ENCODE peak calls at places on chromosomes 4 and X, in six cellular contexts. Z is progenitor cell of endocrine pancreas, P is NB4, I is OCI-LY7, K is fibroblast of pulmonary artery, F is HFFc6. E is an unnamed sample.

GRCh38 chrX:30296408-30297254 is 12.6 kb downstream of the NR0B1 start:
- DNase-seq in Z (no peak), P (no peak), I (no peak), K (no peak), F (no peak), E (no peak)

GRCh38 chr4:17613761-17614415 is 553 bp upstream of the MED28 start:
- DNase-seq in Z (peak; percentile 13), P (peak; percentile 72), I (peak; percentile 16), K (peak; percentile 71), F (peak; percentile 86), E (no peak)

GRCh38 chr4:114688063-114688462 is 89.5 kb downstream of the UGT8 start:
- DNase-seq in Z (no peak), P (no peak), I (no peak), K (no peak), F (no peak), E (no peak)

GRCh38 chrX:1477801-1478458 is 25.2 kb upstream of the ASMTL start:
- DNase-seq in Z (no peak), P (no peak), I (no peak), K (no peak), F (no peak), E (no peak)

GRCh38 chrX:12978205-12979010 is 3.5 kb downstream of the TMSB4X start:
- DNase-seq in Z (no peak), P (peak; percentile 89), I (peak; percentile 79), K (peak; percentile 85), F (peak; percentile 52), E (peak; percentile 62)

GRCh38 chr4:5118091-5118786 is 67.0 kb downstream of the STK32B start:
- DNase-seq in Z (no peak), P (no peak), I (no peak), K (no peak), F (no peak), E (no peak)

GRCh38 chr4:532588-533317 is 33.7 kb downstream of the PIGG start:
- DNase-seq in Z (no peak), P (no peak), I (no peak), K (no peak), F (no peak), E (no peak)

GRCh38 chr4:16894406-16894805 is 4.0 kb downstream of the LDB2 start:
- DNase-seq in Z (no peak), P (no peak), I (no peak), K (peak; percentile 32), F (peak; percentile 59), E (no peak)

GRCh38 chrX:38985375-38985774 is 184.1 kb downstream of the MID1IP1 start:
- DNase-seq in Z (no peak), P (peak; percentile 58), I (peak; percentile 75), K (peak; percentile 33), F (no peak), E (no peak)

GRCh38 chrX:138298268-138298667 is 413.2 kb downstream of the FGF13 start:
- DNase-seq in Z (no peak), P (no peak), I (no peak), K (no peak), F (no peak), E (no peak)

GRCh38 chr4:31100551-31100950 is 380.4 kb downstream of the PCDH7 start:
- DNase-seq in Z (no peak), P (no peak), I (no peak), K (peak; percentile 20), F (no peak), E (no peak)

GRCh38 chr4:124710911-124711310 is 1.6 kb downstream of the ANKRD50 start:
- DNase-seq in Z (no peak), P (no peak), I (no peak), K (peak; percentile 36), F (no peak), E (no peak)

GRCh38 chr4:39151120-39151713 is 31.1 kb upstream of the WDR19 start:
- DNase-seq in Z (no peak), P (peak; percentile 67), I (peak; percentile 65), K (peak; percentile 64), F (peak; percentile 4), E (peak; percentile 8)

GRCh38 chr4:54513231-54513630 is 144.5 kb upstream of the KIT start:
- DNase-seq in Z (no peak), P (no peak), I (no peak), K (peak; percentile 85), F (peak; percentile 86), E (peak; percentile 12)

GRCh38 chr4:160848901-160849735 is 1314.7 kb downstream of the FSTL5 start:
- DNase-seq in Z (no peak), P (no peak), I (no peak), K (peak; percentile 1), F (no peak), E (no peak)

GRCh38 chr4:113561092-113561491 is 200.4 kb downstream of the CAMK2D start:
- DNase-seq in Z (no peak), P (no peak), I (no peak), K (no peak), F (no peak), E (no peak)

GRCh38 chr4:33709247-33709646 is 2535.1 kb downstream of the ARAP2 start:
- DNase-seq in Z (no peak), P (peak; percentile 23), I (no peak), K (peak; percentile 90), F (peak; percentile 4), E (no peak)

GRCh38 chr4:156771171-156771837 is 200.3 kb downstream of the PDGFC start:
- DNase-seq in Z (no peak), P (no peak), I (no peak), K (peak; percentile 78), F (peak; percentile 77), E (peak; percentile 75)

GRCh38 chrX:1487401-1487800 is 34.7 kb upstream of the ASMTL start:
- DNase-seq in Z (no peak), P (no peak), I (peak; percentile 95), K (no peak), F (no peak), E (no peak)

GRCh38 chrX:150410513-150410912 is 47.4 kb downstream of the MAMLD1 start:
- DNase-seq in Z (no peak), P (no peak), I (no peak), K (no peak), F (no peak), E (no peak)

DNA sequence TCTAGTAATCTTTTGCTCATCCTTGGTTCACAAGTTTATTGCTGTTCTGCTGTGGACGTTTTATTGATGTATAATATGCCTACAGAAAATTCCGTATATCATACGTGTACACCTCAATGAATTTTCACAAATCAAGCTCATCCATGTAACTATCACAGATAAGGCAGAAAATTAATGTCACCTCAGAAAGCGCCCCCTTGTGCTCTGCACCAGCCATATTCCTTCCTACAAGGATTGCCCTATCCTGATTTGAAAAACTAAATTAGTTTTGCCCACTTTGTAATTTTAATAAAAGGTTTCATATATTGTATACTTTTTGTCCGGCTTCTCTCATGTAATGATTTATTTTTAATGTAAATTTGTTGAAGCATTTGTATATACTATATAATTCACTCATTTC is 390.8 kb downstream of the ADGRL3 start:
- DNase-seq in Z (no peak), P (peak; percentile 2), I (no peak), K (no peak), F (no peak), E (no peak)
- TF ChIP-seq CTCF in Z (no peak), P (peak; percentile 35), I (peak; percentile 26), K (peak; percentile 29), F (no peak), E (no peak)

GRCh38 chr4:27703771-27704170 is 843.1 kb downstream of the STIM2 start:
- DNase-seq in Z (no peak), P (no peak), I (no peak), K (peak; percentile 2), F (no peak), E (no peak)

GRCh38 chr4:27701563-27701962 is 840.9 kb downstream of the STIM2 start:
- DNase-seq in Z (no peak), P (no peak), I (no peak), K (no peak), F (no peak), E (no peak)

DNA sequence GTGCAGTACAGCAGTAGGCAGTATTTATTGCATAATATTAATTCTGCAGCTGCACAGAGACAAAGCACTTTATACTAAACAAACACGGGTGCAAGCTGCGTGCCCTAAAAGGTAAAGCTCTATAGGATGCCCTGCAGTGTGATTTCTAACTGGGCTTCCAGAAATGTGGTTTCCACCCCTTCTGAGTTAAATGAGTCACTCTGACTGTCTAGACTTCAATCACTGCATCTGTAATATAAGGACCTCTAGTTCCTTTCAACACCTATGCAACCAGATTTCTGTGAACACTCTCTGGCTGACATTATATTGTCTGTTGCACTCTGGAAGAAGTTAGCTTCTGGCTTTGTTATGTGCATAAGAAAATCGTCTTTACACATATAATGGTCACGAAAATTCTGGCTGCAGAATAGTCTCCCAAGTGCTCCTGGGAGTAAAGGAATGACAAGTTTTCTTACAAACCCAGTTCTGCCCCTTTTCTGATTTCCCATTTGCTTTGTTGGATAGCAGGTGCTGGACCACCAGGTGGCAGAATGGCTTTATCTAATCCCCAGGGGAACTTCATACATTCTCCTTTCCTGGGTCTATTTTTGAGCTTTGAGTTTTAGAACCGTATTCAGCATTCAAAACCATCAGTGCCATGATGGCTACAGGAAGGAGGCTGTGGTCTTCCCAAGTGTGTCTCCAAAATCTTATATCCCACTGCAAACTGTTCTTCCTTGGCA is 842.2 kb downstream of the STIM2 start:
- DNase-seq in Z (no peak), P (peak; percentile 16), I (peak; percentile 9), K (no peak), F (no peak), E (no peak)
- TF ChIP-seq CTCF in Z (peak; percentile 46), P (peak; percentile 27), I (peak; percentile 67), K (no peak), F (peak; percentile 76), E (no peak)

GRCh38 chr4:154545689-154546088 is 4.5 kb downstream of the PLRG1 start:
- DNase-seq in Z (no peak), P (no peak), I (no peak), K (no peak), F (no peak), E (no peak)

GRCh38 chr4:154551872-154552686 is 1.9 kb upstream of the PLRG1 start:
- DNase-seq in Z (peak; percentile 52), P (peak; percentile 76), I (peak; percentile 74), K (peak; percentile 88), F (peak; percentile 79), E (peak; percentile 50)

DNA sequence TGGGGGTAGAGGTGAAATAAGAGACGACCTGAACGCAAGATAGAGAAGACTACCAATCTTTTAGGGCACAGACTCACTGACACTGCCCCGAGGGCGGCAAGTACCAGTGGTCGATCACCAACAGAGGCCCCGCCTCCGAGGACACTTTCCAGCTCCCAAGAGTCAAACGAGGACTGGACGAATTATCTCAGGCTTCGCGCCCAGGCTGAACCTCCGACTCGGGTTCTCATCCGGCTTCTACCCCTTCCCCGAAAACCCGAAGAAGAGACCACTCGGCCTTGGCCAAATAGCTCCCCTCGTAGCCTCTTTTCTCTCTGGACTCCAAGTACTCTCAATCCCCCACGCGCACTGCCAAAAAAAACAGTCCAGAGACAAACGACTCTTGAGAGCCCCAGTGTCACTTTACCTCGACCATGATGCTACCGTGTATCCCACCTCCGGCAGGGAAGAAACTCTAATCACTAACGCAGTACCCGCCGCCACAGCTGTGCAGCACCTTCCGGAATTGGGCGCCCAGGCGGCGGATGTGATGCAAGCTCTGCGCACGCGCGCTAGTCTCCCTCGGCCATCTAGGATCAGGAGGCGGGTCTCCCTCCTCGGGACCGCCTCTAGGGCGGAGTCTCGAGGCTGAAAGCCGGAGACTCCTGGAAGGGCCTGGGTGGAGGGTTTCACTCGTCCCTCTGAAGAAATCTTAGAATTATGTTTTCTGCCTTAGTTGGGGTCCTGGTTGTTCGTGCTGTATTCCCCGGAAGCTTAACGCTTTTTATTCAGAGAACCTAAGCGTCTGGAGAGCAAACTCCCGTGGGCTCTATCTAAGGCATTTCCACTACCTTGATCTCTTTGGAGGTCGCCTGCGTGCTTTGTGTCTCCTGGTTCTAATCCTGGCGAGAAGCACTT is at the start of gene PLRG1:
- DNase-seq in Z (peak; percentile 95), P (peak; percentile 92), I (peak; percentile 97), K (peak; percentile 95), F (peak; percentile 93), E (peak; percentile 83)
- TF ChIP-seq CTCF in Z (no peak), P (no peak), I (no peak), K (no peak), F (no peak), E (no peak)

GRCh38 chrX:42519666-42520231 is 258.2 kb downstream of the PPP1R2C start:
- DNase-seq in Z (no peak), P (no peak), I (no peak), K (peak; percentile 56), F (no peak), E (peak; percentile 8)
- TF ChIP-seq CTCF in Z (peak; percentile 29), P (peak; percentile 6), I (peak; percentile 49), K (peak; percentile 24), F (no peak), E (no peak)